ENCODE peak calls at places on chromosomes 13 and 19, in eight cellular contexts. M is AG04450; Y is AML-193; G is NCI-H345; J is transverse colon; H is NCI-H1930; P is effector memory CD8-positive, alpha-beta T cell; D is CD4-positive, alpha-beta T cell. T is an unnamed sample.

GRCh38 chr19:10919352-10920287 is 8.8 kb downstream of the YIPF2 start:
- DNase-seq in J (no peak), H (no peak), P (no peak), D (no peak), Y (no peak), G (no peak), M (no peak), T (peak)

GRCh38 chr13:30870049-30870884 is 35.8 kb upstream of the MEDAG start:
- DNase-seq in P (no peak), M (peak), J (peak), D (no peak), H (no peak), Y (no peak), G (no peak), T (peak)

GRCh38 chr19:15265849-15266248 is 33.6 kb upstream of the EPHX3 start:
- DNase-seq in D (no peak), H (no peak), P (no peak), J (peak), M (peak), G (no peak), Y (no peak), T (peak)

GRCh38 chr13:28145049-28145448 is 6.7 kb downstream of the PAN3 start:
- DNase-seq in Y (no peak), M (no peak), H (no peak), P (no peak), J (no peak), D (no peak), G (no peak), T (no peak)

GRCh38 chr13:40776232-40776631 is 5.2 kb upstream of the MRPS31 start:
- DNase-seq in H (no peak), Y (no peak), M (no peak), D (no peak), G (no peak), P (no peak), J (no peak), T (no peak)

GRCh38 chr19:19212866-19213265 is 1.1 kb downstream of the NCAN start:
- DNase-seq in P (no peak), Y (no peak), H (no peak), M (no peak), J (no peak), D (no peak), G (no peak), T (no peak)

GRCh38 chr19:19062454-19063182 is 1.2 kb upstream of the SLC25A42 start:
- DNase-seq in H (no peak), G (no peak), Y (no peak), M (peak), J (no peak), D (no peak), P (no peak), T (peak)

GRCh38 chr13:80251403-80251802 is 89.5 kb downstream of the SPRY2 start:
- DNase-seq in G (peak), P (no peak), M (peak), D (no peak), H (no peak), J (no peak), Y (peak), T (peak)

GRCh38 chr19:45265375-45265774 is 14.3 kb downstream of the MARK4 start:
- DNase-seq in H (no peak), J (no peak), Y (no peak), G (no peak), D (no peak), M (no peak), P (no peak), T (no peak)

GRCh38 chr13:74136089-74136658 is 2.0 kb upstream of the KLF12 start:
- DNase-seq in G (peak), J (peak), M (no peak), H (peak), Y (no peak), P (peak), D (peak), T (peak)

GRCh38 chr13:48596128-48596429 is 57.6 kb upstream of the CYSLTR2 start:
- DNase-seq in H (no peak), M (no peak), D (no peak), Y (no peak), P (no peak), G (no peak), J (no peak), T (no peak)

GRCh38 chr13:35720690-35721554 is 244.4 kb upstream of the MAB21L1 start:
- DNase-seq in H (peak), M (no peak), Y (peak), J (peak), P (no peak), D (peak), G (peak), T (peak)

GRCh38 chr19:15249912-15250634 is 17.8 kb upstream of the EPHX3 start:
- DNase-seq in D (no peak), P (no peak), G (no peak), M (peak), J (no peak), H (no peak), Y (no peak), T (no peak)

GRCh38 chr19:58181902-58182576 is 822 bp upstream of the ZNF274 start:
- DNase-seq in Y (peak), P (peak), J (peak), H (peak), M (no peak), G (no peak), D (peak), T (peak)

GRCh38 chr19:3606690-3607289 is at the start of gene TBXA2R:
- DNase-seq in D (peak), P (peak), J (peak), H (no peak), M (no peak), G (peak), Y (no peak), T (peak)

GRCh38 chr19:55079400-55080038 is 3.9 kb downstream of the EPS8L1 start:
- DNase-seq in D (no peak), G (no peak), J (no peak), Y (no peak), P (no peak), M (no peak), H (no peak), T (no peak)

GRCh38 chr13:49464621-49465325 is 20.7 kb downstream of the SETDB2 start:
- DNase-seq in H (no peak), P (no peak), Y (no peak), D (no peak), J (no peak), M (no peak), G (no peak), T (no peak)

GRCh38 chr13:35994131-35994966 is 136.8 kb downstream of the DCLK1 start:
- DNase-seq in M (no peak), H (peak), Y (no peak), P (no peak), D (no peak), J (no peak), G (no peak), T (peak)

GRCh38 chr13:75372517-75372916 is 109.5 kb downstream of the TBC1D4 start:
- DNase-seq in P (no peak), D (no peak), Y (peak), M (no peak), G (peak), H (no peak), J (no peak), T (peak)

GRCh38 chr19:43526884-43527859 is at the start of gene ETHE1:
- DNase-seq in G (no peak), H (peak), D (peak), Y (peak), M (no peak), P (peak), J (peak), T (peak)

GRCh38 chr19:53333071-53333465 is 481 bp upstream of the ZNF845 start:
- DNase-seq in J (peak), M (peak), D (peak), G (no peak), H (no peak), P (peak), Y (no peak), T (peak)

GRCh38 chr13:31424130-31424729 is 224.5 kb downstream of the B3GLCT start:
- DNase-seq in Y (peak), H (peak), G (peak), J (peak), D (peak), M (peak), P (peak), T (peak)

GRCh38 chr19:3950871-3951861 is 18.3 kb downstream of the NMRK2 start:
- DNase-seq in J (no peak), M (no peak), D (no peak), G (no peak), P (no peak), H (no peak), Y (peak), T (no peak)

GRCh38 chr19:1608414-1609391 is 3.4 kb upstream of the UQCR11 start:
- DNase-seq in D (peak), H (no peak), M (no peak), G (peak), Y (no peak), J (no peak), P (peak), T (peak)

GRCh38 chr13:51737609-51738008 is 66.4 kb downstream of the DHRS12 start:
- DNase-seq in M (no peak), P (no peak), D (no peak), H (no peak), J (no peak), G (no peak), Y (no peak), T (no peak)

GRCh38 chr13:110477711-110478245 is 83.7 kb downstream of the RAB20 start:
- DNase-seq in Y (no peak), P (no peak), D (no peak), J (no peak), G (no peak), M (no peak), H (no peak), T (no peak)